ENCODE peak calls at places on chromosomes 12 and 14, in five cellular contexts. Z is lower lobe of right lung; X is mammary epithelial cell; A is heart left ventricle; F is effector memory CD4-positive, alpha-beta T cell. S is an unnamed sample. For H3K27me3, the result is how much of the 10 kb centered on the place peaks cover.

GRCh38 chr14:90676356-90676755 is 139.9 kb downstream of the TTC7B start:
- DNase-seq in X (no peak), F (no peak), Z (no peak), A (no peak), S (no peak)

GRCh38 chr14:105999361-106000028 is 473.1 kb downstream of the TMEM121 start:
- DNase-seq in F (peak), A (peak), X (no peak), Z (peak), S (no peak)

GRCh38 chr12:116504438-116504837 is 54.7 kb upstream of the MAP1LC3B2 start:
- DNase-seq in X (no peak), F (no peak), A (no peak), Z (no peak), S (no peak)

GRCh38 chr14:70027785-70028428 is 148.7 kb downstream of the SMOC1 start:
- DNase-seq in F (no peak), Z (peak), A (peak), X (no peak), S (peak)

GRCh38 chr14:80395031-80395430 is 183.7 kb upstream of the DIO2 start:
- DNase-seq in F (no peak), X (no peak), A (no peak), Z (no peak), S (no peak)

GRCh38 chr14:39029789-39030188 is 73.2 kb downstream of the SEC23A start:
- DNase-seq in X (no peak), Z (no peak), A (no peak), F (no peak), S (no peak)

GRCh38 chr14:91424813-91425719 is 7.4 kb upstream of the CCDC88C start:
- DNase-seq in X (no peak), F (no peak), A (no peak), Z (no peak), S (no peak)

GRCh38 chr12:126384029-126384564 is 1318.9 kb downstream of the AACS start:
- DNase-seq in A (no peak), Z (no peak), F (no peak), X (no peak), S (no peak)

GRCh38 chr12:88643685-88644084 is 63.4 kb upstream of the KITLG start:
- DNase-seq in F (no peak), Z (no peak), X (no peak), A (no peak), S (no peak)

GRCh38 chr14:104843006-104843405 is 22.1 kb upstream of the CEP170B start:
- DNase-seq in F (no peak), X (no peak), A (no peak), Z (no peak), S (no peak)

GRCh38 chr12:29032431-29032830 is 116.6 kb upstream of the FAR2 start:
- DNase-seq in F (no peak), Z (no peak), A (no peak), X (no peak), S (no peak)

GRCh38 chr12:131351319-131352028 is 359.4 kb upstream of the SFSWAP start:
- DNase-seq in F (no peak), X (no peak), A (no peak), Z (no peak), S (no peak)

GRCh38 chr12:26939192-26939832 is 1.0 kb downstream of the FGFR1OP2 start:
- DNase-seq in Z (no peak), A (no peak), F (no peak), X (peak), S (no peak)

GRCh38 chr14:94120667-94121335 is 8.6 kb downstream of the IFI27L2 start:
- DNase-seq in F (no peak), X (peak), A (no peak), Z (no peak), S (peak)

GRCh38 chr14:39755269-39755878 is 323.1 kb upstream of the FBXO33 start:
- DNase-seq in F (no peak), A (no peak), Z (no peak), X (no peak), S (no peak)

GRCh38 chr12:52606581-52607241 is 5.4 kb upstream of the KRT72 start:
- DNase-seq in A (no peak), X (no peak), Z (no peak), F (no peak), S (no peak)
- H3K27me3 ChIP-seq in A (under half), X (under half), Z (under half), F (under half), S (under half)

DNA sequence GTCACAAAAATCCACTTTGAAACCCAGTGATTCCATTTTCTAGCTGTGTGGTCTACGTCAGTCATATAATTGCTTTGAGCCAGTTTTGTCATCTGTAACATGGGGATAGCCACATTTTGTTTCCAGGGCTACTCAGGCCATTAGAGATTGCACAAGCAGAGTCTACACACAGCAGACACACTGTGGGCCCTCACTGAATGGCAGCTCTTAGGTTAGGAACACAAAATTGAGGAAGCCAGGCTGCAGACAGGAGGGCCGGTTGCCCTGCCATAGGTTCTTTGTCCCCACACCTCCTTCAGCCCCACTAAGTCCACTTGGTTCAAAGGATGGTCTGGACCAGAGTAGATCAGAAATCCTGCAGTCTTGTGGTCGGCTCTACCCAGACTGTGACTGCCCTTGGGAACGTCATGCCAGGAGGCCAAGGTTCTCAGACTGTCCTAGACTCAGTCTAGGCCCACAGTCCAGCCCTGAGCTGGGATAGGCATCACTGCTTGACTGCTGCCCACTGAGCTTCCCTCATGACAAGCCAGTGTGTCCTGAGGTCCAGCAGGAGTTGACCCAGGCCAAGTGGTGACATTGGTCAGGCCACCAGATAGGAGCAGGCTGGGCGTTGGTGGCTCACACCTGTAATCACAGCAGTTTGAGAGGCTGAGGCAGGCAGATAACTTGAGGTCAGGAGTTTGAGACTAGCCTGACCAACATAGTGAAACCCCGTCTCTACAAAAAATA is 3.8 kb upstream of the MYH7 start:
- DNase-seq in Z (no peak), F (no peak), X (no peak), A (no peak), S (peak)
- H3K27me3 ChIP-seq in Z (under half), F (under half), X (under half), A (under half), S (under half)

GRCh38 chr14:83765200-83765599 is 1764.7 kb upstream of the FLRT2 start:
- DNase-seq in X (no peak), Z (no peak), A (no peak), F (no peak), S (no peak)

DNA sequence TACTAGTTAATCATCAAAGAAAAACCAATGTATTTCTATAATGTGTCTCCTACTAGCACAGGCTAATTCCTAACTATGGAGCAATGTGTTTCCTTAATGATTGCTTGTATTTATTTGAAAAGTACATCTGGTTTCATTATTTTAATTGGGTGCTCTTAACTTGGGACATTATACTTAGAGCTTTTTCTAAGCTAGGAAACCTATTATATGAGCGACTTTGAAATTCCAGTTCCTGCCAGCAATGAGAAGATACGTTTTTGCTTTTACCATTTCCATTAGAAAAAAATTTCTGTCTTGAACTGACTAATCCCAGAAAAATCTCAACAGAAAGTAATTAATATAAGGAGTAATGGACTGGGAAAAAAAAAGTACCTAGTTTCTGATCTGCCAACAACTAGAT is 1765.3 kb upstream of the FLRT2 start:
- DNase-seq in A (no peak), X (no peak), F (no peak), Z (no peak), S (no peak)
- H3K27me3 ChIP-seq in A (under half), X (under half), F (under half), Z (under half), S (under half)

GRCh38 chr12:4626543-4626942 is 22.3 kb downstream of the AKAP3 start:
- DNase-seq in X (peak), Z (no peak), F (no peak), A (no peak), S (no peak)
- H3K27me3 ChIP-seq in X (under half), Z (under half), F (under half), A (under half), S (under half)

DNA sequence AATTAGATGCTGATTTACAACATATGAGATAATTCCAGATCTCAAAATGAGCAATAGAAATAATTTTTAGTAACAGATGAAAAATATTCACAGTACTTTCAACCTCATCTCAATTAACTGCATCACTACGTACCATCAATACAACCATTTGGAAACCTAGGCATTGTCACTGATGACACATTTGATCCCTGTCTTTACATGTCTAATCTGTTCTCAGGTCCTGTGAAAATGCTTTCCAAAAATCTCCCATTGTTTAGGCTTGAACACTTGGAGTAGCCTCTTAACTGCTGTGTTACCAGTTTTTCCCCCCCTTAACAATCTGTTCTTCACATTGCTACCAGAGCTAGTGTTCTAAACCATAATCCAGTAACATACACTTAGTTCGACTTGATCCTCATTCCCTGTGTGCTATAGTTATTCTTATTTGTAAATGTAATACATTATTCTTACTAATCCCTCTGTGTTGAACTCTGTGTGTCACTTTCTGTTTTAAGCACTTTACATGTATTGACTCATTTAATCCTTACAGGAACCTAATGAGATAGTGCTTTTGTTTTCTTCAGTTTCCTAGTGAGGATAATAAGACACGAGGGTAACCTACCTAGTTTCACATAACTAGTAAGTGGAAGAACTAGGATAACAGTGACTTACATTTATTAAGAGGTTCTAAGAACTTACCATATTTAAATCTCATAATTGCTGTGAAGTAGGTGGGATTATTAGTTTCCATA is 41.7 kb downstream of the LARP4 start:
- DNase-seq in F (no peak), X (peak), A (no peak), Z (no peak), S (no peak)
- H3K27me3 ChIP-seq in F (under half), X (under half), A (under half), Z (under half), S (under half)

DNA sequence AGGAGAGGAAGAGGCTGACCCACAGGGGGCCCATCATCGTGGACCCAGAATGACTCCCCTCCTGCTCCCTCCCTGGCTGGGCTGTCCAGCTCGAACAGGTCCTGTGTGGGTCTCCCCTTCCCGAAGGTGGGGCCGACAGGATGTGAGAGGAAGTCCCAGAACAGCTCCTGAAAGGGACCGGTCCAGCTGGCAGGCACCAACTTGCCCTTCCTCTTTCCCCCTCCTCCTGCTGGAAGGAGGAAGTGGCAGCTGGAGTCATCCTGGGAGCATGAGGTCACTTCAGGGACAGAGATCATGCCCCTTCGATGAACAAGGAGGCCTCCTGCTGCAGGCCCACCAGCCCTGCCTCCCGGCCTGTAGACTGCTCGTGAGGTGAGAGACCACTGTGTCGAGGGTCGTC is 35.0 kb upstream of the BEGAIN start:
- DNase-seq in A (no peak), F (no peak), X (no peak), Z (peak), S (peak)
- H3K27me3 ChIP-seq in A (under half), F (under half), X (under half), Z (under half), S (under half)

S was measured in right lobe of liver.